ENCODE peak calls at places on chromosome 16, in four cellular contexts. T is CD8-positive, alpha-beta memory T cell; Z is body of pancreas; X is GM23248. O is an unnamed sample.

GRCh38 chr16:16033208-16033717 is 83.8 kb downstream of the ABCC1 start:
- DNase-seq in T (peak; percentile 37), Z (no peak), X (no peak), O (peak; percentile 27)

GRCh38 chr16:26569793-26570192 is 496.9 kb upstream of the C16orf82 start:
- DNase-seq in X (peak; percentile 19), Z (peak; percentile 4), T (no peak), O (no peak)

GRCh38 chr16:88856122-88856827 is 472 bp downstream of the GALNS start:
- DNase-seq in Z (no peak), T (peak; percentile 32), X (peak; percentile 24), O (peak; percentile 56)

GRCh38 chr16:52742052-52742451 is 195.1 kb upstream of the TOX3 start:
- DNase-seq in T (no peak), X (no peak), Z (no peak), O (no peak)

GRCh38 chr16:20404637-20405036 is at the start of gene PDILT:
- DNase-seq in T (no peak), X (no peak), Z (no peak), O (no peak)

GRCh38 chr16:67517661-67518423 is 10.8 kb upstream of the RIPOR1 start:
- DNase-seq in Z (no peak), X (no peak), T (no peak), O (peak; percentile 82)

GRCh38 chr16:87076950-87077749 is 240.0 kb downstream of the C16orf95 start:
- DNase-seq in Z (peak; percentile 83), X (peak; percentile 70), T (no peak), O (peak; percentile 52)

GRCh38 chr16:53048139-53048915 is 4.4 kb downstream of the CHD9NB start:
- DNase-seq in X (no peak), T (no peak), Z (no peak), O (peak; percentile 63)

GRCh38 chr16:20704281-20704680 is 6.8 kb upstream of the ACSM1 start:
- DNase-seq in Z (no peak), X (no peak), T (no peak), O (no peak)

GRCh38 chr16:56561126-56561525 is 3.7 kb upstream of the MT4 start:
- DNase-seq in Z (no peak), X (no peak), T (no peak), O (no peak)

GRCh38 chr16:78543066-78543465 is 443.6 kb downstream of the WWOX start:
- DNase-seq in Z (no peak), T (no peak), X (no peak), O (no peak)

GRCh38 chr16:67884-68789 is 4.3 kb downstream of the RHBDF1 start:
- DNase-seq in Z (no peak), X (peak; percentile 60), T (no peak), O (no peak)

GRCh38 chr16:87129771-87130170 is 187.4 kb downstream of the C16orf95 start:
- DNase-seq in Z (no peak), T (no peak), X (peak; percentile 29), O (no peak)

GRCh38 chr16:28042856-28043255 is 20.7 kb downstream of the GSG1L start:
- DNase-seq in T (no peak), X (peak; percentile 55), Z (no peak), O (no peak)

GRCh38 chr16:89256651-89257254 is 39.2 kb downstream of the ZNF778 start:
- DNase-seq in Z (peak; percentile 39), X (peak; percentile 89), T (peak; percentile 79), O (peak; percentile 84)

GRCh38 chr16:31502981-31503380 is 5.2 kb downstream of the RUSF1 start:
- DNase-seq in X (peak; percentile 53), T (no peak), Z (no peak), O (no peak)

GRCh38 chr16:3259097-3259496 is 2.7 kb upstream of the MEFV start:
- DNase-seq in T (no peak), X (peak; percentile 77), Z (peak; percentile 73), O (no peak)

GRCh38 chr16:21638573-21638975 is 13.8 kb downstream of the IGSF6 start:
- DNase-seq in T (no peak), X (peak; percentile 92), Z (no peak), O (no peak)

GRCh38 chr16:9090101-9090959 is 1.1 kb upstream of the HAPSTR1 start:
- DNase-seq in Z (peak; percentile 35), X (peak; percentile 50), T (peak; percentile 57), O (peak; percentile 64)

GRCh38 chr16:67150058-67150832 is 553 bp downstream of the B3GNT9 start:
- DNase-seq in Z (no peak), T (no peak), X (peak; percentile 90), O (no peak)

GRCh38 chr16:17277981-17278381 is 192.8 kb downstream of the XYLT1 start:
- DNase-seq in X (peak; percentile 12), T (no peak), Z (peak; percentile 73), O (peak; percentile 84)

GRCh38 chr16:75053791-75054555 is 55.1 kb downstream of the ZNRF1 start:
- DNase-seq in Z (peak; percentile 43), X (no peak), T (no peak), O (peak; percentile 29)

GRCh38 chr16:57141822-57142631 is 43.8 kb downstream of the PSME3IP1 start:
- DNase-seq in X (no peak), T (peak; percentile 49), Z (no peak), O (peak; percentile 41)

GRCh38 chr16:27511657-27512056 is 38.1 kb downstream of the GTF3C1 start:
- DNase-seq in X (no peak), T (no peak), Z (no peak), O (no peak)

GRCh38 chr16:14028207-14028606 is 42.9 kb upstream of the MRTFB start:
- DNase-seq in Z (no peak), X (no peak), T (no peak), O (no peak)

GRCh38 chr16:81190667-81191066 is 47.8 kb upstream of the BCO1 start:
- DNase-seq in T (no peak), X (peak; percentile 61), Z (no peak), O (no peak)

GRCh38 chr16:73949574-73950348 is 346.9 kb upstream of the PSMD7 start:
- DNase-seq in X (peak; percentile 95), Z (peak; percentile 61), T (no peak), O (no peak)

GRCh38 chr16:48277158-48277557 is 29.8 kb upstream of the ABCC11 start:
- DNase-seq in Z (peak; percentile 32), X (no peak), T (no peak), O (no peak)

GRCh38 chr16:10250137-10250850 is 68.1 kb upstream of the GRIN2A start:
- DNase-seq in X (no peak), Z (no peak), T (no peak), O (no peak)

GRCh38 chr16:24729967-24730815 is 740 bp downstream of the TNRC6A start:
- DNase-seq in Z (peak; percentile 20), X (peak; percentile 65), T (no peak), O (peak; percentile 51)

GRCh38 chr16:87850009-87851006 is 19.0 kb downstream of the SLC7A5 start:
- DNase-seq in T (peak; percentile 74), X (peak; percentile 59), Z (peak; percentile 70), O (peak; percentile 82)

GRCh38 chr16:46739934-46740333 is 8.2 kb downstream of the MYLK3 start:
- DNase-seq in Z (no peak), X (no peak), T (no peak), O (no peak)

DNA sequence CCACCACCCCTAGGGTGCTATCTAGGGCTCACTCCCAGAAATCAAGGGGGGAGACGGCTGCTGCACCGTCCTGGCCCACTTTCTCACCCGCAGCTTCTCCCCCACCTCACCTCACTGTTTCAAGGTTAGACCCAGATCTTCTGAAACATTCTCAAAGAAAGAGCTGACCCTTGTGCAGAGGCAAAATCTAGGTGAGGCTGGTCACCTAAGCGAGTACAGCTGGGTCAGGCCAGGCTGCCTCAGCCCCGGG is 27.0 kb downstream of the GNPTG start:
- DNase-seq in Z (no peak), T (no peak), X (no peak), O (no peak)
- H3K4me3 ChIP-seq in Z (peak overlapping the region; percentile 43), T (no peak overlapping the region), X (peak overlapping the region; percentile 66), O (peak overlapping the region; percentile 61)

GRCh38 chr16:11697319-11697718 is 29.1 kb downstream of the SNN start:
- DNase-seq in X (no peak), Z (no peak), T (no peak), O (no peak)
- H3K36me3 ChIP-seq in X (peaks cover 51% of the 10 kb centered on the region), Z (peaks cover 23% of the 10 kb centered on the region), T (peaks cover 44% of the 10 kb centered on the region), O (peaks cover 74% of the 10 kb centered on the region)

DNA sequence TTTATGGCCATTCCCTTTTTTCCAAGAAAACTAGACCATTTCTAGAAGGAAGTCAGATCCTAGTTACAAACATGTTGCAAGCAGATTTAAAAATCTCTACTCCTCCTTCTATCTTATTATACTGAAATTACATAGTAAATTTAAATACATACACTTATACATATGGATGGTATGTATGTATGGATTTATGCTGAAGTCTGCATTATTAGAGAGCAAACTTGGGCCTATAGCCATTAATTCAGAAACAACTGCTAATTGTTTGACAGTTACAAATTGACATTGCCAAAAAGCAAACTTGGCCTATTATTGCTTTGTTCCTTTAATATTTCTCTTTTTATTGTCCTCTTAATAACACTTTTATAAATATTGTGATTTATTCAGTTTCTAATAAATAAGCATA is 67.1 kb downstream of the NFAT5 start:
- DNase-seq in T (no peak), Z (no peak), X (no peak), O (no peak)
- H3K4me3 ChIP-seq in T (no peak overlapping the region), Z (no peak overlapping the region), X (no peak overlapping the region), O (no peak overlapping the region)

GRCh38 chr16:49978569-49979326 is 46.3 kb upstream of the CNEP1R1 start:
- DNase-seq in T (no peak), Z (no peak), X (no peak), O (no peak)
- H3K36me3 ChIP-seq in T (no peaks in the 10 kb centered on the region), Z (no peaks in the 10 kb centered on the region), X (no peaks in the 10 kb centered on the region), O (no peaks in the 10 kb centered on the region)

GRCh38 chr16:23182675-23183485 is at the start of gene SCNN1G:
- DNase-seq in Z (no peak), X (peak; percentile 14), T (no peak), O (peak; percentile 49)
- H3K4me3 ChIP-seq in Z (peak within 1 kb of the TSS; percentile 4), X (peak within 1 kb of the TSS; percentile 8), T (no peak within 1 kb of the TSS), O (peak within 1 kb of the TSS; percentile 16)

DNA sequence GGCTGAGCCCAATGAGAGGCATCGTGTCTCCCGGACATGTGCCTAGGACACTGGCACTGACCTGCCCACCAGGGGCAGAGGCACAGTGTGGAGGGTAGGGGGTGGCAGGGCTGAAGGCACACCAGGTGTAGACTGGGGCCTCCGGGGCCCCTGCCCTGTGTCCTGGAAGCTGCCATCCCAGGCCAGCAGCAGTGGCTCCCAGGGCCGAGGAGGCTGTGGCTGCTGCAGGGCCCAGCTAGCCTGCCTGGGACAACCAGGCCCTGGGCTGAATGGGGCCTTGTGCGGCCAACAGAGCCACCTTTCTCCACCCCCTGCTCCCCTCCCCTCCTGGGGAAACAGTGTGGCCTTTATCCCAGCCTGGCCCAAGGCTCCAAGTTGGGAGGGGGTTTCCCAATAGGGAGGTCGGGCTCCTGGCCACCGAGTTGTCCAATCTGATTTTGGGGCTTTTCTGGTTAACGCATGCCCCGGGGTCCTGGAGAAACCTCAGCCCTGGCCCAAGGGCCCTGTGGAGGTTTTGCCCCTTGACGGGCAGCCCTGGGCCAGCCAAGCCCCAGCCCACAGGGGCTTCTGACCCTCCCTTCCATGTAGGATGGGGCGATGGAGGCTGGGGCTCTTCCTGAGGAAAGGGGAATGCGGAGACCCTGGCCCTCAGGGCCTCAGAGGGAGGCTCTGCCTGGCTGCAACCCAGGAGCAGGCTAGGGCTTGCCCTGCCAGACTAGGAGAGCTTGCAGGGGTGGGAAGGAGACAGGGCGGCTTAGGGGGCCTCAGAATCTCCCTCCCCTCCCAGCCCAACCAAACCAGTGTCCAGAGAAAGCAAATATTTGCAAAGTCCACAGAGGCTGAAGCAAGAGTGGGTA is 4.2 kb downstream of the MTSS2 start:
- DNase-seq in X (no peak), Z (no peak), T (no peak), O (no peak)
- H3K36me3 ChIP-seq in X (no peaks in the 10 kb centered on the region), Z (no peaks in the 10 kb centered on the region), T (no peaks in the 10 kb centered on the region), O (no peaks in the 10 kb centered on the region)

O was measured in Peyer's patch.